ENCODE peak calls at places on chromosomes 7 and 10, in four cellular contexts. One of them, this sample, is unnamed.

GRCh38 chr7:28579571-28579970 is 167.3 kb downstream of the CREB5 start:
- DNase-seq in Calu3: no peak
- DNase-seq in T-helper 9 cell: no peak
- DNase-seq in NCI-H2171: no peak
- DNase-seq in this sample: no peak

GRCh38 chr10:63416376-63416775 is 49.4 kb downstream of the JMJD1C start:
- DNase-seq in T-helper 9 cell: no peak
- DNase-seq in Calu3: no peak
- DNase-seq in NCI-H2171: peak
- DNase-seq in this sample: peak

GRCh38 chr7:2564970-2565546 is 6.3 kb downstream of the IQCE start:
- DNase-seq in NCI-H2171: no peak
- DNase-seq in T-helper 9 cell: no peak
- DNase-seq in Calu3: peak
- DNase-seq in this sample: no peak

GRCh38 chr7:30022991-30023390 is 3.5 kb downstream of the FKBP14 start:
- DNase-seq in NCI-H2171: no peak
- DNase-seq in T-helper 9 cell: no peak
- DNase-seq in Calu3: no peak
- DNase-seq in this sample: no peak

GRCh38 chr10:26911811-26912461 is 51.2 kb upstream of the ABI1 start:
- DNase-seq in Calu3: no peak
- DNase-seq in T-helper 9 cell: no peak
- DNase-seq in NCI-H2171: no peak
- DNase-seq in this sample: no peak

GRCh38 chr10:112367516-112367915 is 6.4 kb upstream of the ACSL5 start:
- DNase-seq in Calu3: no peak
- DNase-seq in T-helper 9 cell: no peak
- DNase-seq in NCI-H2171: no peak
- DNase-seq in this sample: no peak

GRCh38 chr7:151062399-151063211 is 3.2 kb downstream of the SLC4A2 start:
- DNase-seq in Calu3: peak
- DNase-seq in T-helper 9 cell: no peak
- DNase-seq in NCI-H2171: no peak
- DNase-seq in this sample: peak

GRCh38 chr7:5332579-5332978 is 49.8 kb downstream of the SLC29A4 start:
- DNase-seq in T-helper 9 cell: no peak
- DNase-seq in Calu3: no peak
- DNase-seq in NCI-H2171: no peak
- DNase-seq in this sample: no peak

GRCh38 chr7:50406935-50407334 is 43.2 kb downstream of the FIGNL1 start:
- DNase-seq in Calu3: no peak
- DNase-seq in T-helper 9 cell: no peak
- DNase-seq in NCI-H2171: no peak
- DNase-seq in this sample: no peak

GRCh38 chr7:81944103-81944502 is 174.3 kb upstream of the HGF start:
- DNase-seq in NCI-H2171: no peak
- DNase-seq in T-helper 9 cell: no peak
- DNase-seq in Calu3: no peak
- DNase-seq in this sample: no peak

GRCh38 chr10:78974409-78975317 is 94.1 kb upstream of the ZMIZ1 start:
- DNase-seq in NCI-H2171: peak
- DNase-seq in T-helper 9 cell: peak
- DNase-seq in Calu3: peak
- DNase-seq in this sample: peak

GRCh38 chr7:107700570-107700969 is 39.9 kb downstream of the SLC26A4 start:
- DNase-seq in NCI-H2171: no peak
- DNase-seq in Calu3: no peak
- DNase-seq in T-helper 9 cell: no peak
- DNase-seq in this sample: peak

GRCh38 chr10:132709471-132709951 is 76.4 kb downstream of the NKX6-2 start:
- DNase-seq in NCI-H2171: no peak
- DNase-seq in Calu3: no peak
- DNase-seq in T-helper 9 cell: no peak
- DNase-seq in this sample: no peak

GRCh38 chr10:77281719-77282118 is 355.9 kb downstream of the KCNMA1 start:
- DNase-seq in T-helper 9 cell: no peak
- DNase-seq in NCI-H2171: no peak
- DNase-seq in Calu3: no peak
- DNase-seq in this sample: no peak

GRCh38 chr10:71963351-71963755 is 842 bp upstream of the CHST3 start:
- DNase-seq in Calu3: no peak
- DNase-seq in T-helper 9 cell: no peak
- DNase-seq in NCI-H2171: no peak
- DNase-seq in this sample: peak

GRCh38 chr7:121459148-121459547 is 63.0 kb upstream of the FAM3C start:
- DNase-seq in Calu3: no peak
- DNase-seq in NCI-H2171: no peak
- DNase-seq in T-helper 9 cell: no peak
- DNase-seq in this sample: no peak

GRCh38 chr7:3861941-3862340 is 560.9 kb downstream of the SDK1 start:
- DNase-seq in Calu3: no peak
- DNase-seq in NCI-H2171: no peak
- DNase-seq in T-helper 9 cell: no peak
- DNase-seq in this sample: peak

GRCh38 chr7:1240917-1241509 is 8.3 kb downstream of the UNCX start:
- DNase-seq in Calu3: no peak
- DNase-seq in NCI-H2171: no peak
- DNase-seq in T-helper 9 cell: no peak
- DNase-seq in this sample: no peak

GRCh38 chr7:96308950-96309263 is 13.0 kb downstream of the SLC25A13 start:
- DNase-seq in T-helper 9 cell: no peak
- DNase-seq in Calu3: no peak
- DNase-seq in NCI-H2171: no peak
- DNase-seq in this sample: no peak

GRCh38 chr10:49598986-49599385 is 11.1 kb upstream of the SLC18A3 start:
- DNase-seq in T-helper 9 cell: no peak
- DNase-seq in Calu3: no peak
- DNase-seq in NCI-H2171: no peak
- DNase-seq in this sample: no peak

GRCh38 chr7:101555269-101555920 is 73.7 kb downstream of the MYL10 start:
- DNase-seq in Calu3: no peak
- DNase-seq in NCI-H2171: no peak
- DNase-seq in T-helper 9 cell: no peak
- DNase-seq in this sample: no peak

GRCh38 chr10:13739178-13739577 is 152.4 kb downstream of the PRPF18 start:
- DNase-seq in NCI-H2171: peak
- DNase-seq in Calu3: no peak
- DNase-seq in T-helper 9 cell: no peak
- DNase-seq in this sample: no peak

GRCh38 chr7:55733584-55733983 is 129.0 kb downstream of the SEPTIN14 start:
- DNase-seq in T-helper 9 cell: no peak
- DNase-seq in NCI-H2171: no peak
- DNase-seq in Calu3: no peak
- DNase-seq in this sample: no peak

GRCh38 chr10:17435898-17436297 is 18.5 kb downstream of the ST8SIA6 start:
- DNase-seq in Calu3: no peak
- DNase-seq in NCI-H2171: no peak
- DNase-seq in T-helper 9 cell: no peak
- DNase-seq in this sample: no peak

GRCh38 chr10:113326160-113327111 is 226.4 kb upstream of the HABP2 start:
- DNase-seq in T-helper 9 cell: no peak
- DNase-seq in NCI-H2171: no peak
- DNase-seq in Calu3: peak
- DNase-seq in this sample: peak

GRCh38 chr10:99742240-99742639 is 10.2 kb downstream of the CUTC start:
- DNase-seq in Calu3: no peak
- DNase-seq in NCI-H2171: no peak
- DNase-seq in T-helper 9 cell: no peak
- DNase-seq in this sample: peak

GRCh38 chr7:92359801-92360200 is 87.5 kb upstream of the GATAD1 start:
- DNase-seq in Calu3: no peak
- DNase-seq in NCI-H2171: no peak
- DNase-seq in T-helper 9 cell: no peak
- DNase-seq in this sample: no peak

GRCh38 chr10:69880301-69881081 is 78.8 kb downstream of the COL13A1 start:
- DNase-seq in Calu3: no peak
- DNase-seq in T-helper 9 cell: no peak
- DNase-seq in NCI-H2171: peak
- DNase-seq in this sample: no peak